ENCODE peak calls at places on chromosomes 4 and X, in four cellular contexts. I is epithelial cell of esophagus, Z is adrenal gland, N is heart left ventricle. F is an unnamed sample.

GRCh38 chr4:16897351-16897750 is 1.1 kb downstream of the LDB2 start:
- DNase-seq in I (no peak), Z (no peak), N (no peak), F (no peak)

GRCh38 chr4:37068580-37068979 is 176.0 kb upstream of the NWD2 start:
- DNase-seq in I (no peak), Z (no peak), N (no peak), F (peak)

GRCh38 chrX:47723689-47724088 is 64.7 kb upstream of the UXT start:
- DNase-seq in I (no peak), Z (no peak), N (no peak), F (peak)

GRCh38 chrX:36963852-36964251 is 44.3 kb upstream of the FAM47C start:
- DNase-seq in I (no peak), Z (no peak), N (no peak), F (no peak)

GRCh38 chr4:66767442-66767841 is 777.9 kb downstream of the CENPC start:
- DNase-seq in I (no peak), Z (no peak), N (no peak), F (no peak)

GRCh38 chrX:155441097-155441496 is 17.3 kb downstream of the F8A3 start:
- DNase-seq in I (no peak), Z (no peak), N (no peak), F (no peak)

GRCh38 chr4:110970642-110971041 is 347.8 kb upstream of the PITX2 start:
- DNase-seq in I (peak), Z (peak), N (no peak), F (peak)

GRCh38 chr4:84804126-84804525 is 162.4 kb downstream of the WDFY3 start:
- DNase-seq in I (no peak), Z (no peak), N (no peak), F (no peak)

GRCh38 chr4:89482248-89482647 is 174.6 kb upstream of the GPRIN3 start:
- DNase-seq in I (peak), Z (no peak), N (no peak), F (peak)

GRCh38 chrX:152959626-152960025 is 34.3 kb downstream of the PNMA5 start:
- DNase-seq in I (no peak), Z (no peak), N (no peak), F (no peak)

GRCh38 chr4:4639370-4639769 is 97.5 kb upstream of the STX18 start:
- DNase-seq in I (no peak), Z (no peak), N (no peak), F (no peak)

GRCh38 chr4:129335263-129335662 is 239.3 kb downstream of the C4orf33 start:
- DNase-seq in I (peak), Z (no peak), N (no peak), F (no peak)

GRCh38 chr4:2643555-2643954 is 107.1 kb downstream of the FAM193A start:
- DNase-seq in I (no peak), Z (no peak), N (no peak), F (no peak)

GRCh38 chrX:129000797-129001196 is 522.5 kb downstream of the SMARCA1 start:
- DNase-seq in I (no peak), Z (no peak), N (no peak), F (peak)

GRCh38 chr4:127586922-127587571 is 45.7 kb upstream of the INTU start:
- DNase-seq in I (peak), Z (no peak), N (no peak), F (peak)

GRCh38 chrX:150543230-150544155 is 24.9 kb upstream of the MTM1 start:
- DNase-seq in I (no peak), Z (no peak), N (no peak), F (no peak)

GRCh38 chrX:136346506-136346905 is 45.7 kb downstream of the ADGRG4 start:
- DNase-seq in I (no peak), Z (no peak), N (no peak), F (peak)

GRCh38 chr4:79163981-79164490 is 161.8 kb downstream of the NAA11 start:
- DNase-seq in I (no peak), Z (no peak), N (no peak), F (no peak)

GRCh38 chr4:6928067-6928466 is 18.4 kb downstream of the TBC1D14 start:
- DNase-seq in I (no peak), Z (no peak), N (no peak), F (no peak)

GRCh38 chrX:23742174-23742692 is 843 bp downstream of the ACOT9 start:
- DNase-seq in I (peak), Z (peak), N (peak), F (peak)

GRCh38 chr4:79211490-79211889 is 114.4 kb downstream of the NAA11 start:
- DNase-seq in I (no peak), Z (no peak), N (no peak), F (no peak)

GRCh38 chr4:133555671-133556070 is 406.6 kb downstream of the PCDH10 start:
- DNase-seq in I (peak), Z (no peak), N (no peak), F (no peak)

GRCh38 chr4:43253511-43253910 is 361.0 kb downstream of the GRXCR1 start:
- DNase-seq in I (no peak), Z (no peak), N (no peak), F (no peak)

GRCh38 chr4:179165339-179165738 is 1723.1 kb upstream of the AGA start:
- DNase-seq in I (no peak), Z (no peak), N (no peak), F (no peak)

GRCh38 chr4:179163147-179163546 is 1720.9 kb upstream of the AGA start:
- DNase-seq in I (no peak), Z (no peak), N (no peak), F (no peak)

GRCh38 chr4:179164642-179165338 is 1722.6 kb upstream of the AGA start:
- DNase-seq in I (no peak), Z (no peak), N (no peak), F (no peak)

GRCh38 chr4:179165862-179166261 is 1723.6 kb upstream of the AGA start:
- DNase-seq in I (no peak), Z (no peak), N (no peak), F (no peak)
- H3K4me3 ChIP-seq in I (no peak), Z (no peak), N (no peak), F (no peak)

DNA sequence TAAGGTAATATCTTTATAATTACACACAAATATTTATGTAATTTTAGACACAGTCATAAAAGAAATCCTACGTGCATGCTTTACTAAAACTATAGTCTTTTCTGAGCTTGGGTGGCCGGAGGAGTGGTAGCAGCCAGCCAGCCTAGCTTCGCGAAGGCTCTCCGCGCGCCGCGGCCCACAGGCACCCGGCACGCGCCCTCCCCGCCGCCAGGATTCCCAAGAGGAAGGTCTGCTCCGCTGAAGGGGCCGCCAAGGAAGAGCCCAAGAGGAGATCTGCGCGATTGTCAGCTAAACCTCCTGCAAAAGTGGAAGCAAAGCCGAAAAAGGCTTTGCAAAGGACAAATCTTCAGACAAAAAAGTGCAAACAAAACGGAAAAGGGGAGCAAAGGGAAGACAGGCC is 8.7 kb upstream of the PJA1 start:
- DNase-seq in I (no peak), Z (no peak), N (no peak), F (peak)
- H3K4me3 ChIP-seq in I (no peak), Z (no peak), N (no peak), F (no peak)

DNA sequence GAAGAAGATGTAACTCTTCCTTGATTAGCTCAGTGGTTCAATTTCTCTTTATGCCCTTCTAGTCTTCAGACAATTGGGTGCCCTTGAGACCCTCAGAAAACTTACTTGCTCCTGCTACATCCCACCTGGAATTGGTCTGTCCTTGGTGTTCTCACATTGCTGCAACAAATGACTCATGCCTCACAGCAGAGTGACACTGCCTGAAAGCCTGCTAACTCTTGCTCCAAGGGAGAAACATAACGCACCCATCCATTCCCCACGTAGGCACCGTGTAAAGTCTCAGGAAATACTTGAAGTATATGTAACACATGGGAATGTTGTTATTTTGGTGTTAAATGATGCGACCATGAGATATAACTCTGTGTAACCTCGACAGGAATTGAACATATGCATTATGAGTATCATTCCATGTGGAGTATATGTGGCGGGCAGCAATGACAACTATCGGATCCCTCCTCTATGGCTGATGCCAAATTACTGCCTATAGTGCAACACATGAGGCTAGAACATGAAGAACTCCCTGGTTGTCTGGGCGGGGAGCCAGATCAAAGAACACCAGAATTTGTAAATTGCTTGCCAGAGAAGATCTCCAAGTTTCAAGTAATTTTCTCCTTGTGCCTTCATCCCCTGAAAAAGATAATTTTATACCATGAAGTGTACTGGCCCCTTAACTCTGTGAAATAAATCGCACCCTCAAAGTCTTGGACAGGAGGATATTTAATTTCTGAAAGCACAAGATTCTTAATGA is 231.3 kb upstream of the STK26 start:
- DNase-seq in I (no peak), Z (no peak), N (no peak), F (peak)
- H3K4me3 ChIP-seq in I (no peak), Z (no peak), N (peak), F (no peak)

GRCh38 chr4:140239311-140239710 is 85.3 kb upstream of the MAML3 start:
- DNase-seq in I (no peak), Z (no peak), N (no peak), F (peak)

GRCh38 chr4:140244328-140244727 is 90.3 kb upstream of the MAML3 start:
- DNase-seq in I (no peak), Z (no peak), N (no peak), F (no peak)

GRCh38 chr4:140240237-140240636 is 86.3 kb upstream of the MAML3 start:
- DNase-seq in I (no peak), Z (no peak), N (no peak), F (no peak)

GRCh38 chr4:140243345-140243753 is 89.4 kb upstream of the MAML3 start:
- DNase-seq in I (no peak), Z (no peak), N (peak), F (no peak)

DNA sequence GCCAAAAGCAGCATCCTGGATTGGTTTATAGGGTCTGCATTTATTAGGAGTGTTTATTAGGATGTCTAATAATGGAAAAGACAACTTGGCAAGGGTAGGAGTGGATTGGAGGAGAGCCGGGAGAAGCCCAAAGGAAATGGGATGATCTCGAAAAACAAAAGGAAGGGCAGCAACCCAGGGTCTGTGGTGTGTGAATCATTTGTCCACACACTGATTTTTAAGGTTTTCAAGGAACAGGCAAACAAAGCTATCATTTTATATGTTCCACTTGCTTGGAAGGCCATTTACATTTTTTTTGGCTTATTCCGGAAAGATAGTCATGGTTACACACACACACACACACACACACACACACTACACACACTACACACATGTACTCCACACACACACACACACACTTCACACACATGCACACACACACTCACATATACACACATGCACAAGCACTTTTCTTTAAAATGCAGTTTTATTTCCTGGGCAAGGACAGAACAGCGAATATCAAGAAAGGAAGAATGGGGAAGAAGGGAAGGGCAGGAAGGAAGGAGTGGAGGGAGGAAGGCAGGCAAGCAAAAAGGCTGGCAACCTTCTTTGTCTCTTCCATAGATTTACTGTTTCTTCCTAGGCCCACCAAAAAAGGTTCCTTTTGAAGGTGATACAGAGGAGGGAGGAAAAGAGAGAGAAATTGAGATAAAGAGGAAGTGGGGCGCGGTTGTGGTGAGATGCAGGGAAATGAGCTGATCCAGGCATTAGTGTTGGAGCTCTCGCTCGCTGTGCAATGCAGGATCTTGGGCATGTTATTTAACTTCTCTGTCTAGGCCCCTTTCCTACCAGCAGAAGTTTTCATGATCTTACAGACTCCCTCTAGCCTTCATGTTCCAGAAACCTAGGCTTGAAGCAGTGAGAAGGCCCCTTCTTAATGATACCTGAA is 88.6 kb upstream of the MAML3 start:
- DNase-seq in I (no peak), Z (no peak), N (peak), F (no peak)
- H3K4me3 ChIP-seq in I (no peak), Z (no peak), N (no peak), F (no peak)

GRCh38 chr4:64001229-64001898 is 407.9 kb downstream of the TECRL start:
- DNase-seq in I (no peak), Z (no peak), N (no peak), F (no peak)
- H3K4me3 ChIP-seq in I (no peak), Z (no peak), N (no peak), F (no peak)

F was measured in trophoblast cell.